ENCODE peak calls at places on chromosomes 6 and 20, in ten cellular contexts. H is iris pigment epithelial cell; O is hepatocyte; Q is NCI-H1092 treated with DMSO at 0.1 percent for 48 hours; C is fibroblast of gingiva; W is fibroblast of pulmonary artery; S is activated T-helper 1 cell treated with anti-CD3 and anti-CD28 coated beads, Interleukin-12 subunit alpha, Interleukin-12 subunit beta, Interleukin-2, Interleukin-4 antibody, amounts not matched to agents 30 ng/mL and 10 ng/mL and 1 ng/mL, durations not matched to agents 14 hours and 24 hours and 36 hours; P is HCEC 1CT; E is AG09319; B is cardiac muscle cell. J is an unnamed sample.

GRCh38 chr20:44033344-44033743 is 118.7 kb downstream of the TOX2 start:
- DNase-seq in C (peak; percentile 44), S (no peak), Q (no peak), P (no peak), B (peak; percentile 47), W (peak; percentile 20), E (peak; percentile 7), H (peak; percentile 52), O (no peak), J (no peak)

GRCh38 chr6:170025341-170026271 is 265.3 kb downstream of the DLL1 start:
- DNase-seq in C (no peak), W (no peak), B (no peak), O (no peak), Q (peak; percentile 99), P (no peak), H (no peak), E (no peak), S (no peak), J (no peak)

GRCh38 chr6:12150812-12151432 is 138.8 kb downstream of the HIVEP1 start:
- DNase-seq in E (no peak), W (no peak), O (peak; percentile 52), C (no peak), Q (no peak), S (no peak), P (no peak), B (no peak), H (no peak), J (no peak)

GRCh38 chr20:33332905-33333456 is 50.0 kb downstream of the BPIFB1 start:
- DNase-seq in E (no peak), W (no peak), H (no peak), B (no peak), Q (no peak), C (no peak), O (no peak), S (no peak), P (no peak), J (no peak)

GRCh38 chr6:29510202-29510601 is 22.4 kb upstream of the MAS1L start:
- DNase-seq in P (no peak), C (no peak), B (no peak), E (no peak), W (no peak), H (no peak), O (no peak), Q (no peak), S (no peak), J (no peak)

GRCh38 chr6:157648561-157648960 is 174.5 kb upstream of the SNX9 start:
- DNase-seq in S (no peak), W (no peak), O (no peak), H (peak; percentile 17), E (no peak), Q (peak; percentile 67), C (no peak), B (no peak), P (no peak), J (no peak)

GRCh38 chr6:24766685-24767462 is 7.9 kb upstream of the GMNN start:
- DNase-seq in P (peak; percentile 59), H (peak; percentile 44), Q (no peak), W (peak; percentile 61), S (no peak), B (peak; percentile 56), C (peak; percentile 34), E (no peak), O (peak; percentile 28), J (peak; percentile 44)

GRCh38 chr20:50335105-50335504 is 144.5 kb downstream of the CEBPB start:
- DNase-seq in S (no peak), W (no peak), O (peak; percentile 68), H (peak; percentile 73), C (peak; percentile 36), B (peak; percentile 57), E (no peak), Q (peak; percentile 14), P (peak; percentile 27), J (peak; percentile 15)

GRCh38 chr6:84763397-84764331 is 734 bp downstream of the TBX18 start:
- DNase-seq in S (no peak), O (peak; percentile 61), H (peak; percentile 90), P (peak; percentile 85), C (peak; percentile 93), W (peak; percentile 97), E (peak; percentile 75), B (peak; percentile 96), Q (peak; percentile 69), J (peak; percentile 89)

GRCh38 chr6:154622618-154623336 is 110.4 kb upstream of the SCAF8 start:
- DNase-seq in W (no peak), H (no peak), B (no peak), Q (no peak), S (no peak), E (no peak), P (no peak), C (no peak), O (no peak), J (no peak)

GRCh38 chr6:109799664-109800063 is 108.6 kb downstream of the FIG4 start:
- DNase-seq in B (no peak), E (no peak), C (no peak), P (no peak), O (no peak), H (no peak), S (no peak), Q (no peak), W (no peak), J (no peak)

GRCh38 chr6:144104898-144105487 is 9.6 kb upstream of the SF3B5 start:
- DNase-seq in O (peak; percentile 75), W (peak; percentile 90), S (peak; percentile 25), P (peak; percentile 73), E (peak; percentile 46), C (peak; percentile 67), B (peak; percentile 86), H (peak; percentile 77), Q (peak; percentile 25), J (peak; percentile 84)

GRCh38 chr20:23205221-23205620 is 119.1 kb upstream of the CD93 start:
- DNase-seq in W (no peak), O (no peak), E (no peak), C (no peak), B (no peak), S (no peak), Q (peak; percentile 51), P (no peak), H (no peak), J (no peak)

GRCh38 chr6:105445461-105445860 is 42.6 kb upstream of the PREP start:
- DNase-seq in B (no peak), Q (no peak), W (no peak), S (no peak), E (no peak), P (no peak), H (no peak), C (no peak), O (no peak), J (peak; percentile 8)

GRCh38 chr20:49562341-49563014 is 5.5 kb downstream of the PTGIS start:
- DNase-seq in Q (no peak), H (peak; percentile 78), S (no peak), W (peak; percentile 92), E (no peak), B (peak; percentile 91), C (peak; percentile 66), P (peak; percentile 85), O (peak; percentile 41), J (peak; percentile 96)